ENCODE peak calls at places on chromosomes 7 and 10, in six cellular contexts. W, S, E, V, D and C are unnamed samples.
A peak's percentile ranks its signal among the peaks of the same experiment; 100 is the strongest.

GRCh38 chr7:149431486-149432120 is 29.3 kb downstream of the ZNF777 start:
- DNase-seq in W (no peak), S (no peak), E (no peak), V (no peak), D (no peak), C (no peak)

GRCh38 chr7:33669251-33669670 is 236.1 kb upstream of the BMPER start:
- DNase-seq in W (peak; percentile 54), S (no peak), E (no peak), V (no peak), D (no peak), C (no peak)

GRCh38 chr10:1465421-1465902 is 271.9 kb downstream of the ADARB2 start:
- DNase-seq in W (no peak), S (no peak), E (no peak), V (no peak), D (peak; percentile 43), C (no peak)

GRCh38 chr7:127390186-127390816 is 2.2 kb downstream of the ZNF800 start:
- DNase-seq in W (no peak), S (no peak), E (no peak), V (no peak), D (no peak), C (no peak)

GRCh38 chr10:33139191-33139646 is 181.2 kb upstream of the ITGB1 start:
- DNase-seq in W (no peak), S (no peak), E (no peak), V (no peak), D (no peak), C (peak; percentile 67)

GRCh38 chr7:129774871-129775694 is 163.6 kb downstream of the NRF1 start:
- DNase-seq in W (no peak), S (no peak), E (no peak), V (no peak), D (no peak), C (no peak)

GRCh38 chr7:14196555-14196954 is 207.1 kb upstream of the ETV1 start:
- DNase-seq in W (peak; percentile 19), S (no peak), E (no peak), V (no peak), D (no peak), C (no peak)

GRCh38 chr7:64884913-64885370 is 18.1 kb upstream of the ZNF273 start:
- DNase-seq in W (no peak), S (no peak), E (no peak), V (no peak), D (no peak), C (no peak)

GRCh38 chr10:132836248-132836831 is 50.4 kb upstream of the NKX6-2 start:
- DNase-seq in W (no peak), S (no peak), E (no peak), V (peak; percentile 85), D (no peak), C (no peak)

GRCh38 chr10:62831346-62831745 is 15.2 kb upstream of the EGR2 start:
- DNase-seq in W (no peak), S (no peak), E (no peak), V (no peak), D (no peak), C (no peak)

GRCh38 chr7:142717453-142717852 is 31.8 kb upstream of the PRSS1 start:
- DNase-seq in W (no peak), S (no peak), E (peak; percentile 89), V (no peak), D (no peak), C (peak; percentile 36)

GRCh38 chr7:151085691-151086620 is at the start of gene AGAP3:
- DNase-seq in W (peak; percentile 69), S (peak; percentile 84), E (peak; percentile 73), V (peak; percentile 92), D (peak; percentile 97), C (peak; percentile 48)

GRCh38 chr10:96595741-96596140 is 8.9 kb upstream of the TM9SF3 start:
- DNase-seq in W (no peak), S (no peak), E (no peak), V (no peak), D (no peak), C (no peak)

GRCh38 chr10:132204781-132205473 is 18.2 kb downstream of the DPYSL4 start:
- DNase-seq in W (no peak), S (no peak), E (no peak), V (no peak), D (no peak), C (no peak)

GRCh38 chr10:59234814-59235429 is 58.5 kb downstream of the PHYHIPL start:
- DNase-seq in W (peak; percentile 39), S (no peak), E (peak; percentile 1), V (no peak), D (no peak), C (peak; percentile 16)

GRCh38 chr7:125257617-125258016 is 328.0 kb upstream of the POT1 start:
- DNase-seq in W (no peak), S (no peak), E (no peak), V (no peak), D (no peak), C (no peak)

GRCh38 chr10:79038841-79039201 is 29.9 kb upstream of the ZMIZ1 start:
- DNase-seq in W (no peak), S (no peak), E (no peak), V (no peak), D (no peak), C (no peak)

GRCh38 chr10:61197022-61197421 is 253.0 kb upstream of the RHOBTB1 start:
- DNase-seq in W (no peak), S (no peak), E (no peak), V (no peak), D (no peak), C (no peak)

GRCh38 chr7:42012786-42013360 is 224.1 kb downstream of the GLI3 start:
- DNase-seq in W (no peak), S (no peak), E (no peak), V (no peak), D (no peak), C (no peak)

GRCh38 chr10:3435671-3436070 is 263.1 kb upstream of the PITRM1 start:
- DNase-seq in W (no peak), S (no peak), E (no peak), V (no peak), D (no peak), C (no peak)